ENCODE peak calls at places on chromosomes 13 and 19, in four cellular contexts. O is HepG2, H is stomach, J is K562. E is an unnamed sample.

GRCh38 chr19:41546386-41546789 is 29.6 kb upstream of the CEACAM21 start:
- DNase-seq in H (no peak), J (no peak), O (no peak), E (no peak)

GRCh38 chr13:32728327-32728726 is 142.1 kb downstream of the PDS5B start:
- DNase-seq in O (no peak), H (no peak), J (no peak), E (no peak)

GRCh38 chr19:6738726-6739389 is 622 bp upstream of the TRIP10 start:
- DNase-seq in J (no peak), H (peak; percentile 32), O (no peak), E (no peak)

GRCh38 chr13:37652596-37652995 is 54.0 kb upstream of the POSTN start:
- DNase-seq in O (no peak), J (no peak), H (no peak), E (no peak)

GRCh38 chr19:52936151-52936957 is 13.1 kb upstream of the ZNF888 start:
- DNase-seq in J (peak; percentile 50), H (peak; percentile 60), O (peak; percentile 35), E (no peak)

GRCh38 chr13:89227356-89227755 is 1556.2 kb downstream of the SLITRK5 start:
- DNase-seq in H (no peak), O (no peak), J (no peak), E (no peak)

GRCh38 chr13:95533545-95534135 is 18.9 kb upstream of the CLDN10 start:
- DNase-seq in O (no peak), H (peak; percentile 35), J (no peak), E (no peak)

GRCh38 chr19:2294377-2295335 is 12.7 kb upstream of the PEAK3 start:
- DNase-seq in O (no peak), H (no peak), J (no peak), E (no peak)

GRCh38 chr13:80339841-80340642 is 884 bp downstream of the SPRY2 start:
- DNase-seq in O (peak; percentile 18), J (peak; percentile 14), H (peak; percentile 46), E (no peak)

GRCh38 chr19:49567722-49568454 is 12.5 kb downstream of the NOSIP start:
- DNase-seq in J (peak; percentile 36), H (no peak), O (no peak), E (no peak)

GRCh38 chr19:18317998-18318800 is 4.7 kb downstream of the LSM4 start:
- DNase-seq in H (peak; percentile 60), J (peak; percentile 45), O (peak; percentile 54), E (no peak)
- TF ChIP-seq POLR2A in H (no peak), J (no peak), O (peak; percentile 54), E (no peak)

DNA sequence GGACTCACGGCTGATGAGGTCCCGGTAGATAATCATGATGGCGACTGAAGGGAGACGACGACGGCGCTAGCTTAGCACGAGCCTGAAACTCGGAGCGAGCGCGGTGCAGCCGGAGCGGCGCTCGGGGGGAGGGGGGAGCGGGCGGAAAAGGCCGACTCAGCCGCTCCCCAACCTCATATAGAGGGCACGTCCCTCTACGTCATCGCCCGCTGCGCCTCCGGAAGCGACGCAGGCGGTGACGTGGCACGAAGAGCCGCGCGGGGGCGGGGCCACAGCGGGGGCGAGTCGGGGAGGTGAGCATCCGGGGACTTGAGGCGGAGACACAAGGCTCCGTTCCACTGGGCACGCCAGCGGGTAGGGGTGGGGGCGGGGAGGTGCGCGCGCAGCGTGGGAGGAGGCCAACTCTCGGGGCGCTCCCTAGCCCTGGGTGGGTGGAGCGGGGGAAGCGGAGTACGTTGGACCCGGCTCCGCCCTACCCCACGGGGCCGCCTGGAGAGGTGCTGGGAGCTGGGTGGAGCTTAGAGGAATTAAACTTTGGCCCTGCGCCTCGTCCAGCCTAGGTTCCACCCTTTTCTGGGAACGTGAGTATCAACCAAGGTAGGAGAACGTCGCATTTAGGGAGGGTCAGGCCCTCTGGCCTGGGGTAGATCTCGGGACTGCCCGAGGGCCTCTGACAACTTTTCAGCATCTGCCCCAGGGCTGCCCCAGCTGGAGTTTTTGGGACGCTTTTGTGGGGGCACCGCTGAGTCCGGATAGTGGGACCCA is at the start of gene TPT1:
- DNase-seq in H (peak; percentile 99), O (peak; percentile 96), J (peak; percentile 94), E (peak; percentile 98)
- TF ChIP-seq POLR2AphosphoS5 in H (peak; percentile 99), O (peak; percentile 94), J (peak; percentile 75), E (peak; percentile 93)

GRCh38 chr19:1131718-1132552 is 28.1 kb downstream of the GPX4 start:
- DNase-seq in H (peak; percentile 92), J (peak; percentile 40), O (no peak), E (peak; percentile 89)
- TF ChIP-seq POLR2A in H (no peak), J (no peak), O (no peak), E (peak; percentile 37)

DNA sequence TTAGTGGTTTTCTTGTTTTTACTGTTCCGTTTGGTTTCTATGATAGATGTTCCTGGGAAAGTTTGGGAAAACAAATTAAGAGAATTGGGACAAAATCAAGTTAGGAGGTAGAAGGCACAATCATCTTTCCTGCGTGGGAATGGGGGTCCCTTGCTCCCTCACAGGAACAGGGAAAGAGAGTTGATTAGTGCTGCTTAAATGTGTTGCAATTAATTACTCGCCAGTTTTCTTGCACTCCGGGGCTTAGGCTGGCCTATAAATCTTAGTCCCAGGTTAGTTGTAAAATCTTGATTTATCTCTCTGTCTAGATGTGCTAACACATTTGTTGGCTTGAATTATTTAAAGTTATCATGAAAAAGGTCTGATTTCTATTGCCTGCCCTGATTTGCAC is 10.0 kb downstream of the B3GLCT start:
- DNase-seq in H (no peak), J (no peak), O (no peak), E (no peak)
- TF ChIP-seq POLR2AphosphoS5 in H (no peak), J (no peak), O (no peak), E (no peak)

GRCh38 chr19:4773047-4773640 is 18.4 kb upstream of the FEM1A start:
- DNase-seq in O (no peak), H (no peak), J (no peak), E (no peak)

GRCh38 chr19:4764290-4764660 is 27.3 kb upstream of the FEM1A start:
- DNase-seq in O (no peak), H (no peak), J (no peak), E (no peak)

GRCh38 chr19:4774136-4774535 is 17.4 kb upstream of the FEM1A start:
- DNase-seq in O (no peak), H (no peak), J (no peak), E (no peak)

DNA sequence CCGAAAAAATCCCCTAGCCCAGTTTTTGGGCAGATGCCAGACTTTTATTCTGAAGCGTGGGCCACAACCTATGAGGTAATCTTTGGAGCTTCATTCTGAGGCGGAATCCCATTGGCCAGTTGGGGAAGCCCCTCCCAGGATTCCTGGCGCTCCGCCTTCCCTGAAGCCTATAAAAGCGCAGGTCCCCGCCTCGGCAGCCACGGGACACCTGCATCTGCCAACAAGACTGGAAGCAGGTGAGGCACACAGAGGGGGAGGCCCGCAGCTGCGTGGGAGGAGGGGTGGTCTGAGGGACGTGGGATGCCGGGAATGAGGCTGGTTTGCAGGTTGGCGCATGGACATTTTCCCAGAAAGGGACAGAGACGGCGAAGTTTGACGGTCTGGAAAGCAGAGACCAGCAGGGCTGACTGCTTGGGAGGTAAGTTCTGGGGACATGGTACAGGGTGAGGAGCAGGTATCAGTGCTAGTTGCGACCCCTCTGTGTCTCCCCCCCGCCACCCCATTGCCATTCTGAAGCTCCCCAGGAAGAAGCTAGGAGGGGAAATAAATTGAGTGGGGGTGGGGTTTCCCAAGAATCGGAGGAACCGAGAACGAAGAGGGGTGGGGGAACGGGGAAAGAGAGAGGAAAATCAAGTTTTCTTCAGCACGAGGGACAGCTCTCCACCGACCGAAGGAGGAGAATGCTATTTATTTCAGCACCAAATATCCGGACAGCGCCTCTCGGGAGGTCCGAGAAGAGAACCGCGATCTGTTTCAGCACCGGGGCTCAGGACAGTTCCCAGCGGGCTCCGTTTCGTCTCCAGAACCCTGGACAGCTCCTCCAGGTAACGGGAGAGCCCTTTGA is 22.4 kb upstream of the FEM1A start:
- DNase-seq in O (peak; percentile 85), J (peak; percentile 90), H (peak; percentile 82), E (peak; percentile 74)
- TF ChIP-seq POLR2A in O (no peak), J (no peak), H (no peak), E (no peak)

DNA sequence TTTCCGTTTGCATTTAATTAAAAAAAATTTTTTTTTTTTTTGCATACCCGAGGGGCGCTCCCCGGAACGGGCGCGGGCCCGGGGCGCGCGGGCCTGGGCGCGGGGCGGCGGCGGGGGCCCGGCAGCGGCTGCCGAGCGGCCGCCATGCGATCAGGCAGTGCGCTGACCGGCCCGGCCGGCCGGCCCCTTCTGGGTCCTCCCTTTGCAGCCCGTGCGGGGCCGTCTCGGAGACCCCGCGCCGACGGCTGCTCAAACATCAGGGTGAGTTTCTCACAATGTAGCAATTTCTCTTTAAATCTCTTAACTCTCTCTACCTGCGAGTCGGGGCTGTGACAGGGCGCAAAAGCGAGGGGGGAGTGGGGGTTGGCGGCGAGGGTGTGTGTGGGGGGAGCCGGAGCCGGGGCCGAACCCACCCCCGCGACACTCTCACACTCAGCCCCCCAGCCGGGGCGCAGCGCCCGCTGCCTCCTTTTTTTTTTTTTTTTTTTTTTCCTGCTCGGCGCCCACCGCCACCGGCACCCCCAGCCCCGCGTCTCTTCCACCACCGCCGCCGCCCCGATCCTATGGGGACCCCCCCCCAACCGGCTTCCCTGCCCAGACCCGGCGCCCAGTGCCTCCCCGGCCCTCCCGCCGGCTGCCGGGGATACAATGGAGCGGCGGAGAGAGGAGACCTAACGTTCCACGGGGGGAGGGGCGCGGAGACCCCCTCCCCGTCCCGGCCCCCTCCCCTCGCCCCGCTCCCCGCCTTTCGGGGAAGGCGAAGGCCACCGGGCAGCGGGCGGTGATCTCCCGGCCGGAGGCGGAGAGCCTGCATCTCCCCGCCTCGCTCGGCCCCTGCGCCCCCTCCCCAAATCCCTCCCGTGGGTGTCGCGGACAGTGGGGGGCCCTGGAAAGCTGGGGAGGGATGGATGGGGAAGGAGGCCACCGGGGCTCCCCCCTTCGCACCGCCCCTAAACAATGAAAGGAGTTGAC is at the start of gene BICRA:
- DNase-seq in O (peak; percentile 65), H (peak; percentile 87), J (peak; percentile 83), E (peak; percentile 81)
- TF ChIP-seq POLR2AphosphoS5 in O (peak; percentile 46), H (peak; percentile 38), J (peak; percentile 24), E (no peak)

E was measured in GM12891.